ENCODE peak calls at places on chromosomes 11 and 22, in six cellular contexts. One of them, this sample, is unnamed.

GRCh38 chr22:36913431-36914382 is at the start of gene CSF2RB:
- DNase-seq in activated CD4-positive, alpha-beta T cell treated with anti-CD3 and anti-CD28 coated beads, Interleukin-2, amount 50 U/mL, for 48 hours: no peak
- DNase-seq in dermis blood vessel endothelial cell: peak
- DNase-seq in A673: no peak
- DNase-seq in putamen: peak
- DNase-seq in HCT116: no peak
- DNase-seq in this sample: no peak

GRCh38 chr11:1563697-1564534 is 8.2 kb downstream of the DUSP8 start:
- DNase-seq in activated CD4-positive, alpha-beta T cell treated with anti-CD3 and anti-CD28 coated beads, Interleukin-2, amount 50 U/mL, for 48 hours: no peak
- DNase-seq in dermis blood vessel endothelial cell: no peak
- DNase-seq in A673: no peak
- DNase-seq in putamen: no peak
- DNase-seq in HCT116: no peak
- DNase-seq in this sample: no peak

GRCh38 chr22:41405588-41405987 is 23.8 kb downstream of the TEF start:
- DNase-seq in activated CD4-positive, alpha-beta T cell treated with anti-CD3 and anti-CD28 coated beads, Interleukin-2, amount 50 U/mL, for 48 hours: peak
- DNase-seq in dermis blood vessel endothelial cell: no peak
- DNase-seq in A673: no peak
- DNase-seq in putamen: no peak
- DNase-seq in HCT116: no peak
- DNase-seq in this sample: no peak

GRCh38 chr11:43825217-43825816 is 55.3 kb upstream of the ALKBH3 start:
- DNase-seq in activated CD4-positive, alpha-beta T cell treated with anti-CD3 and anti-CD28 coated beads, Interleukin-2, amount 50 U/mL, for 48 hours: no peak
- DNase-seq in dermis blood vessel endothelial cell: peak
- DNase-seq in A673: peak
- DNase-seq in putamen: no peak
- DNase-seq in HCT116: peak
- DNase-seq in this sample: peak

GRCh38 chr11:123454060-123454651 is 24.1 kb downstream of the GRAMD1B start:
- DNase-seq in activated CD4-positive, alpha-beta T cell treated with anti-CD3 and anti-CD28 coated beads, Interleukin-2, amount 50 U/mL, for 48 hours: peak
- DNase-seq in dermis blood vessel endothelial cell: peak
- DNase-seq in A673: no peak
- DNase-seq in putamen: no peak
- DNase-seq in HCT116: peak
- DNase-seq in this sample: peak

GRCh38 chr22:40714514-40714966 is 35.3 kb downstream of the MCHR1 start:
- DNase-seq in activated CD4-positive, alpha-beta T cell treated with anti-CD3 and anti-CD28 coated beads, Interleukin-2, amount 50 U/mL, for 48 hours: no peak
- DNase-seq in dermis blood vessel endothelial cell: peak
- DNase-seq in A673: peak
- DNase-seq in putamen: no peak
- DNase-seq in HCT116: no peak
- DNase-seq in this sample: no peak

GRCh38 chr22:18952022-18952421 is 15.9 kb upstream of the PRODH start:
- DNase-seq in activated CD4-positive, alpha-beta T cell treated with anti-CD3 and anti-CD28 coated beads, Interleukin-2, amount 50 U/mL, for 48 hours: no peak
- DNase-seq in dermis blood vessel endothelial cell: no peak
- DNase-seq in A673: no peak
- DNase-seq in putamen: no peak
- DNase-seq in HCT116: no peak
- DNase-seq in this sample: no peak

GRCh38 chr11:116610190-116610589 is 162.6 kb downstream of the BUD13 start:
- DNase-seq in activated CD4-positive, alpha-beta T cell treated with anti-CD3 and anti-CD28 coated beads, Interleukin-2, amount 50 U/mL, for 48 hours: no peak
- DNase-seq in dermis blood vessel endothelial cell: no peak
- DNase-seq in A673: no peak
- DNase-seq in putamen: no peak
- DNase-seq in HCT116: no peak
- DNase-seq in this sample: no peak

GRCh38 chr11:69912161-69912910 is 93.1 kb upstream of the FGF3 start:
- DNase-seq in activated CD4-positive, alpha-beta T cell treated with anti-CD3 and anti-CD28 coated beads, Interleukin-2, amount 50 U/mL, for 48 hours: no peak
- DNase-seq in dermis blood vessel endothelial cell: no peak
- DNase-seq in A673: no peak
- DNase-seq in putamen: no peak
- DNase-seq in HCT116: no peak
- DNase-seq in this sample: no peak

GRCh38 chr22:30277547-30278344 is 11.1 kb upstream of the OSM start:
- DNase-seq in activated CD4-positive, alpha-beta T cell treated with anti-CD3 and anti-CD28 coated beads, Interleukin-2, amount 50 U/mL, for 48 hours: no peak
- DNase-seq in dermis blood vessel endothelial cell: peak
- DNase-seq in A673: peak
- DNase-seq in putamen: no peak
- DNase-seq in HCT116: no peak
- DNase-seq in this sample: peak

GRCh38 chr22:46677323-46678002 is 57.3 kb downstream of the GRAMD4 start:
- DNase-seq in activated CD4-positive, alpha-beta T cell treated with anti-CD3 and anti-CD28 coated beads, Interleukin-2, amount 50 U/mL, for 48 hours: no peak
- DNase-seq in dermis blood vessel endothelial cell: no peak
- DNase-seq in A673: no peak
- DNase-seq in putamen: no peak
- DNase-seq in HCT116: no peak
- DNase-seq in this sample: no peak

GRCh38 chr22:47397673-47398072 is 635.2 kb downstream of the TBC1D22A start:
- DNase-seq in activated CD4-positive, alpha-beta T cell treated with anti-CD3 and anti-CD28 coated beads, Interleukin-2, amount 50 U/mL, for 48 hours: no peak
- DNase-seq in dermis blood vessel endothelial cell: no peak
- DNase-seq in A673: no peak
- DNase-seq in putamen: no peak
- DNase-seq in HCT116: no peak
- DNase-seq in this sample: no peak

GRCh38 chr11:9207229-9207628 is 57.9 kb downstream of the DENND5A start:
- DNase-seq in activated CD4-positive, alpha-beta T cell treated with anti-CD3 and anti-CD28 coated beads, Interleukin-2, amount 50 U/mL, for 48 hours: no peak
- DNase-seq in dermis blood vessel endothelial cell: no peak
- DNase-seq in A673: no peak
- DNase-seq in putamen: no peak
- DNase-seq in HCT116: no peak
- DNase-seq in this sample: no peak

GRCh38 chr11:8382436-8383053 is 118.9 kb upstream of the LMO1 start:
- DNase-seq in activated CD4-positive, alpha-beta T cell treated with anti-CD3 and anti-CD28 coated beads, Interleukin-2, amount 50 U/mL, for 48 hours: no peak
- DNase-seq in dermis blood vessel endothelial cell: no peak
- DNase-seq in A673: peak
- DNase-seq in putamen: no peak
- DNase-seq in HCT116: no peak
- DNase-seq in this sample: peak

GRCh38 chr11:119417726-119418540 is 5.0 kb downstream of the THY1 start:
- DNase-seq in activated CD4-positive, alpha-beta T cell treated with anti-CD3 and anti-CD28 coated beads, Interleukin-2, amount 50 U/mL, for 48 hours: no peak
- DNase-seq in dermis blood vessel endothelial cell: no peak
- DNase-seq in A673: no peak
- DNase-seq in putamen: no peak
- DNase-seq in HCT116: no peak
- DNase-seq in this sample: peak

GRCh38 chr22:36505998-36506635 is 723 bp downstream of the FOXRED2 start:
- DNase-seq in activated CD4-positive, alpha-beta T cell treated with anti-CD3 and anti-CD28 coated beads, Interleukin-2, amount 50 U/mL, for 48 hours: no peak
- DNase-seq in dermis blood vessel endothelial cell: no peak
- DNase-seq in A673: no peak
- DNase-seq in putamen: no peak
- DNase-seq in HCT116: no peak
- DNase-seq in this sample: no peak

GRCh38 chr11:93871521-93871920 is 21.1 kb upstream of the VSTM5 start:
- DNase-seq in activated CD4-positive, alpha-beta T cell treated with anti-CD3 and anti-CD28 coated beads, Interleukin-2, amount 50 U/mL, for 48 hours: no peak
- DNase-seq in dermis blood vessel endothelial cell: no peak
- DNase-seq in A673: no peak
- DNase-seq in putamen: no peak
- DNase-seq in HCT116: no peak
- DNase-seq in this sample: no peak

GRCh38 chr11:44575288-44575672 is 9.8 kb downstream of the CD82 start:
- DNase-seq in activated CD4-positive, alpha-beta T cell treated with anti-CD3 and anti-CD28 coated beads, Interleukin-2, amount 50 U/mL, for 48 hours: peak
- DNase-seq in dermis blood vessel endothelial cell: no peak
- DNase-seq in A673: no peak
- DNase-seq in putamen: no peak
- DNase-seq in HCT116: no peak
- DNase-seq in this sample: peak

GRCh38 chr11:845872-846271 is 3.2 kb downstream of the TSPAN4 start:
- DNase-seq in activated CD4-positive, alpha-beta T cell treated with anti-CD3 and anti-CD28 coated beads, Interleukin-2, amount 50 U/mL, for 48 hours: no peak
- DNase-seq in dermis blood vessel endothelial cell: peak
- DNase-seq in A673: no peak
- DNase-seq in putamen: no peak
- DNase-seq in HCT116: no peak
- DNase-seq in this sample: no peak

GRCh38 chr11:46252373-46252914 is 25.0 kb upstream of the CREB3L1 start:
- DNase-seq in activated CD4-positive, alpha-beta T cell treated with anti-CD3 and anti-CD28 coated beads, Interleukin-2, amount 50 U/mL, for 48 hours: no peak
- DNase-seq in dermis blood vessel endothelial cell: no peak
- DNase-seq in A673: no peak
- DNase-seq in putamen: no peak
- DNase-seq in HCT116: no peak
- DNase-seq in this sample: no peak

GRCh38 chr11:1732421-1733008 is 17.9 kb downstream of the IFITM10 start:
- DNase-seq in activated CD4-positive, alpha-beta T cell treated with anti-CD3 and anti-CD28 coated beads, Interleukin-2, amount 50 U/mL, for 48 hours: no peak
- DNase-seq in dermis blood vessel endothelial cell: no peak
- DNase-seq in A673: no peak
- DNase-seq in putamen: no peak
- DNase-seq in HCT116: no peak
- DNase-seq in this sample: no peak

GRCh38 chr22:49965291-49966040 is 4.9 kb downstream of the PIM3 start:
- DNase-seq in activated CD4-positive, alpha-beta T cell treated with anti-CD3 and anti-CD28 coated beads, Interleukin-2, amount 50 U/mL, for 48 hours: peak
- DNase-seq in dermis blood vessel endothelial cell: no peak
- DNase-seq in A673: no peak
- DNase-seq in putamen: no peak
- DNase-seq in HCT116: no peak
- DNase-seq in this sample: no peak

GRCh38 chr11:46181387-46181786 is 60.1 kb upstream of the PHF21A start:
- DNase-seq in activated CD4-positive, alpha-beta T cell treated with anti-CD3 and anti-CD28 coated beads, Interleukin-2, amount 50 U/mL, for 48 hours: no peak
- DNase-seq in dermis blood vessel endothelial cell: no peak
- DNase-seq in A673: no peak
- DNase-seq in putamen: no peak
- DNase-seq in HCT116: no peak
- DNase-seq in this sample: no peak

GRCh38 chr11:10503217-10503616 is 37.8 kb downstream of the RNF141 start:
- DNase-seq in activated CD4-positive, alpha-beta T cell treated with anti-CD3 and anti-CD28 coated beads, Interleukin-2, amount 50 U/mL, for 48 hours: no peak
- DNase-seq in dermis blood vessel endothelial cell: no peak
- DNase-seq in A673: no peak
- DNase-seq in putamen: no peak
- DNase-seq in HCT116: no peak
- DNase-seq in this sample: no peak

GRCh38 chr22:46571642-46572250 is 34.3 kb upstream of the CELSR1 start:
- DNase-seq in activated CD4-positive, alpha-beta T cell treated with anti-CD3 and anti-CD28 coated beads, Interleukin-2, amount 50 U/mL, for 48 hours: no peak
- DNase-seq in dermis blood vessel endothelial cell: no peak
- DNase-seq in A673: no peak
- DNase-seq in putamen: no peak
- DNase-seq in HCT116: no peak
- DNase-seq in this sample: no peak

GRCh38 chr11:134289789-134290188 is 13.6 kb downstream of the GLB1L3 start:
- DNase-seq in activated CD4-positive, alpha-beta T cell treated with anti-CD3 and anti-CD28 coated beads, Interleukin-2, amount 50 U/mL, for 48 hours: no peak
- DNase-seq in dermis blood vessel endothelial cell: no peak
- DNase-seq in A673: no peak
- DNase-seq in putamen: no peak
- DNase-seq in HCT116: no peak
- DNase-seq in this sample: no peak

GRCh38 chr11:61472282-61472681 is 36.3 kb upstream of the LRRC10B start:
- DNase-seq in activated CD4-positive, alpha-beta T cell treated with anti-CD3 and anti-CD28 coated beads, Interleukin-2, amount 50 U/mL, for 48 hours: no peak
- DNase-seq in dermis blood vessel endothelial cell: no peak
- DNase-seq in A673: no peak
- DNase-seq in putamen: no peak
- DNase-seq in HCT116: no peak
- DNase-seq in this sample: no peak

GRCh38 chr11:80694385-80694784 is 1253.6 kb upstream of the TENM4 start:
- DNase-seq in activated CD4-positive, alpha-beta T cell treated with anti-CD3 and anti-CD28 coated beads, Interleukin-2, amount 50 U/mL, for 48 hours: no peak
- DNase-seq in dermis blood vessel endothelial cell: no peak
- DNase-seq in A673: no peak
- DNase-seq in putamen: no peak
- DNase-seq in HCT116: no peak
- DNase-seq in this sample: no peak

GRCh38 chr11:66219846-66220565 is 48.4 kb upstream of the RAB1B start:
- DNase-seq in activated CD4-positive, alpha-beta T cell treated with anti-CD3 and anti-CD28 coated beads, Interleukin-2, amount 50 U/mL, for 48 hours: no peak
- DNase-seq in dermis blood vessel endothelial cell: no peak
- DNase-seq in A673: no peak
- DNase-seq in putamen: no peak
- DNase-seq in HCT116: no peak
- DNase-seq in this sample: no peak

GRCh38 chr11:86230196-86230813 is 14.2 kb upstream of the EED start:
- DNase-seq in activated CD4-positive, alpha-beta T cell treated with anti-CD3 and anti-CD28 coated beads, Interleukin-2, amount 50 U/mL, for 48 hours: no peak
- DNase-seq in dermis blood vessel endothelial cell: peak
- DNase-seq in A673: no peak
- DNase-seq in putamen: no peak
- DNase-seq in HCT116: peak
- DNase-seq in this sample: peak

GRCh38 chr11:20457001-20457768 is 69.7 kb downstream of the PRMT3 start:
- DNase-seq in activated CD4-positive, alpha-beta T cell treated with anti-CD3 and anti-CD28 coated beads, Interleukin-2, amount 50 U/mL, for 48 hours: no peak
- DNase-seq in dermis blood vessel endothelial cell: no peak
- DNase-seq in A673: no peak
- DNase-seq in putamen: no peak
- DNase-seq in HCT116: no peak
- DNase-seq in this sample: no peak

GRCh38 chr11:29623144-29623722 is 393.6 kb downstream of the KCNA4 start:
- DNase-seq in activated CD4-positive, alpha-beta T cell treated with anti-CD3 and anti-CD28 coated beads, Interleukin-2, amount 50 U/mL, for 48 hours: no peak
- DNase-seq in dermis blood vessel endothelial cell: no peak
- DNase-seq in A673: no peak
- DNase-seq in putamen: no peak
- DNase-seq in HCT116: no peak
- DNase-seq in this sample: no peak